ENCODE peak calls at places on chromosomes 6 and 20, in seven cellular contexts. N is tibial artery; R is amygdala; A is AG09309; V is NCI-H1417; B is LoVo; J is effector CD8-positive, alpha-beta T cell. G is an unnamed sample.

GRCh38 chr6:29521006-29521680 is 33.4 kb upstream of the MAS1L start:
- DNase-seq in N (no peak), B (no peak), R (no peak), J (no peak), A (no peak), V (no peak), G (no peak)

GRCh38 chr6:31567531-31568370 is 4.3 kb upstream of the LTA start:
- DNase-seq in J (no peak), B (no peak), A (no peak), V (no peak), N (no peak), R (no peak), G (no peak)

GRCh38 chr6:160756871-160757270 is 54.8 kb downstream of the PLG start:
- DNase-seq in B (no peak), V (no peak), J (no peak), A (no peak), R (no peak), N (no peak), G (no peak)

GRCh38 chr20:50284811-50285375 is 94.3 kb downstream of the CEBPB start:
- DNase-seq in V (no peak), R (no peak), J (no peak), N (no peak), A (no peak), B (no peak), G (no peak)

GRCh38 chr6:74768120-74768519 is 437.7 kb downstream of the COL12A1 start:
- DNase-seq in J (no peak), A (no peak), R (no peak), N (no peak), B (no peak), V (no peak), G (no peak)

GRCh38 chr6:20044883-20045282 is 167.4 kb downstream of the MBOAT1 start:
- DNase-seq in A (no peak), R (no peak), V (no peak), N (no peak), J (no peak), B (no peak), G (no peak)

GRCh38 chr20:12649234-12649633 is 359.5 kb upstream of the SPTLC3 start:
- DNase-seq in J (no peak), N (no peak), A (no peak), V (no peak), R (no peak), B (no peak), G (no peak)

GRCh38 chr20:2483504-2483903 is 12.9 kb upstream of the SNRPB start:
- DNase-seq in B (no peak), J (no peak), N (no peak), A (no peak), R (no peak), V (no peak), G (no peak)

GRCh38 chr20:48148020-48148419 is 362.7 kb upstream of the SULF2 start:
- DNase-seq in N (no peak), A (no peak), J (no peak), R (no peak), V (no peak), B (no peak), G (no peak)

GRCh38 chr6:167977717-167978467 is 19.6 kb upstream of the KIF25 start:
- DNase-seq in J (no peak), B (no peak), V (no peak), N (no peak), R (no peak), A (no peak), G (no peak)